ENCODE peak calls at places on chromosomes 11 and 22, in five cellular contexts. One of them, this sample, is unnamed.

GRCh38 chr11:92475316-92475715 is 250.7 kb downstream of the FAT3 start:
- DNase-seq in SK-N-SH: no peak
- DNase-seq in GM12878: no peak
- DNase-seq in HepG2: no peak
- DNase-seq in K562: no peak
- DNase-seq in this sample: no peak

GRCh38 chr11:14554959-14555358 is 34.8 kb upstream of the PSMA1 start:
- DNase-seq in SK-N-SH: no peak
- DNase-seq in GM12878: no peak
- DNase-seq in HepG2: no peak
- DNase-seq in K562: no peak
- DNase-seq in this sample: no peak

GRCh38 chr11:111845256-111846028 is 25.9 kb downstream of the ALG9 start:
- DNase-seq in SK-N-SH: no peak
- DNase-seq in GM12878: no peak
- DNase-seq in HepG2: no peak
- DNase-seq in K562: no peak
- DNase-seq in this sample: no peak

GRCh38 chr11:28447226-28447625 is 339.0 kb downstream of the METTL15 start:
- DNase-seq in SK-N-SH: no peak
- DNase-seq in GM12878: no peak
- DNase-seq in HepG2: peak
- DNase-seq in K562: no peak
- DNase-seq in this sample: no peak

GRCh38 chr11:64593156-64594105 is 2.4 kb downstream of the SLC22A12 start:
- DNase-seq in SK-N-SH: no peak
- DNase-seq in GM12878: no peak
- DNase-seq in HepG2: no peak
- DNase-seq in K562: no peak
- DNase-seq in this sample: no peak

GRCh38 chr22:19555651-19556050 is 31.4 kb upstream of the CLDN5 start:
- DNase-seq in SK-N-SH: no peak
- DNase-seq in GM12878: no peak
- DNase-seq in HepG2: no peak
- DNase-seq in K562: peak
- DNase-seq in this sample: no peak

GRCh38 chr11:120835601-120836228 is 188.2 kb upstream of the TBCEL start:
- DNase-seq in SK-N-SH: no peak
- DNase-seq in GM12878: peak
- DNase-seq in HepG2: peak
- DNase-seq in K562: no peak
- DNase-seq in this sample: no peak

GRCh38 chr11:103582351-103582909 is 454.0 kb upstream of the DDI1 start:
- DNase-seq in SK-N-SH: no peak
- DNase-seq in GM12878: no peak
- DNase-seq in HepG2: no peak
- DNase-seq in K562: no peak
- DNase-seq in this sample: no peak

GRCh38 chr11:2599561-2600189 is 100.1 kb downstream of the KCNQ1OT1 start:
- DNase-seq in SK-N-SH: no peak
- DNase-seq in GM12878: no peak
- DNase-seq in HepG2: no peak
- DNase-seq in K562: no peak
- DNase-seq in this sample: no peak

GRCh38 chr11:69977951-69978350 is 100.2 kb upstream of the ANO1 start:
- DNase-seq in SK-N-SH: no peak
- DNase-seq in GM12878: no peak
- DNase-seq in HepG2: no peak
- DNase-seq in K562: no peak
- DNase-seq in this sample: no peak

GRCh38 chr11:64750361-64751054 is 6.6 kb upstream of the RASGRP2 start:
- DNase-seq in SK-N-SH: no peak
- DNase-seq in GM12878: no peak
- DNase-seq in HepG2: no peak
- DNase-seq in K562: no peak
- DNase-seq in this sample: no peak

GRCh38 chr22:21991309-21991596 is 8.7 kb upstream of the TOP3B start:
- DNase-seq in SK-N-SH: no peak
- DNase-seq in GM12878: no peak
- DNase-seq in HepG2: no peak
- DNase-seq in K562: peak
- DNase-seq in this sample: no peak

GRCh38 chr11:133720951-133721350 is 124.4 kb downstream of the SPATA19 start:
- DNase-seq in SK-N-SH: no peak
- DNase-seq in GM12878: no peak
- DNase-seq in HepG2: no peak
- DNase-seq in K562: no peak
- DNase-seq in this sample: no peak

GRCh38 chr11:112830255-112830654 is 131.0 kb upstream of the NCAM1 start:
- DNase-seq in SK-N-SH: no peak
- DNase-seq in GM12878: no peak
- DNase-seq in HepG2: no peak
- DNase-seq in K562: no peak
- DNase-seq in this sample: no peak

GRCh38 chr11:119205574-119206511 is at the start of gene CBL:
- DNase-seq in SK-N-SH: peak
- DNase-seq in GM12878: peak
- DNase-seq in HepG2: peak
- DNase-seq in K562: peak
- DNase-seq in this sample: peak

GRCh38 chr11:119207300-119207570 is 1.1 kb downstream of the CBL start:
- DNase-seq in SK-N-SH: no peak
- DNase-seq in GM12878: no peak
- DNase-seq in HepG2: no peak
- DNase-seq in K562: no peak
- DNase-seq in this sample: no peak

GRCh38 chr11:119207607-119208006 is 1.5 kb downstream of the CBL start:
- DNase-seq in SK-N-SH: no peak
- DNase-seq in GM12878: no peak
- DNase-seq in HepG2: no peak
- DNase-seq in K562: no peak
- DNase-seq in this sample: no peak

GRCh38 chr11:119205080-119205479 is 1.1 kb upstream of the CBL start:
- DNase-seq in SK-N-SH: no peak
- DNase-seq in GM12878: no peak
- DNase-seq in HepG2: no peak
- DNase-seq in K562: peak
- DNase-seq in this sample: no peak

DNA sequence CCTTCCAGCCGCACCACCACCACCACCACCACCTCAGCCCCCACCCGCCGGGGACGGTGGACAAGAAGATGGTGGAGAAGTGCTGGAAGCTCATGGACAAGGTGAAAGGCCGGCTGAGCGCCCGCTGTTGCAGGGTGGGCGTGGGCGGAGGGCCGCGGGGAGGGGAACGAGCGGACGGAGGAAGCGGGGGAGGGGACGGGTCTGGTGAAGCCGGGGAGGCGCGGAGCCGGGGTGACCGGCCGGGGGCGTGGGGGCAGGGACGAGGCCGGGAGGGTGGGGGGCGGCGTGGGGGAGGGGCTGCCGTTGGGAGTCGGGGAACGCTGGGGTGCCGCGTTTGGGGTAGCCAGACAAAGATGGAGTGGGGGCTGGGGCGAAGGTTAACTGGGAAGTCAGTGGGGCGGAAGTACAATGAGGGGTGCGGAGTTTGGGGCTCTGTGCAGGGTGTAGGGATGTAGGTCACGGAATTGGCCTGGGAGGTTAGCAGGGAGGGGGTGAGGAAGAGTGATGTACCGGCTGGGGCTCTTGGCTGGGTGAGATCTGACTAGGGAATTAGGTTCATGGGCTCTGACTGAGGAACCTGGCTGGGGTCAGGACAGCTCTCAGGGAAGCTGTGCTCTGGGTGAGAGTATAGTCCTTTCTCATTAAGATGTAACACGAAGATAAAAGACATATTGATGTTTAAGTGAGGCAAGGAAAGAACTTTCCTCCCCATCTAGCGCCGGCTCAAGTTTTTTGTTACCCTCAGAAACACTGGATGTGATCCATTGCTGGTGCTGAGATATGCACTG is 567 bp downstream of the CBL start:
- DNase-seq in SK-N-SH: peak
- DNase-seq in GM12878: no peak
- DNase-seq in HepG2: no peak
- DNase-seq in K562: peak
- DNase-seq in this sample: no peak
- TF ChIP-seq FOXM1 in SK-N-SH: no peak
- TF ChIP-seq FOXM1 in GM12878: no peak
- TF ChIP-seq FOXM1 in HepG2: no peak
- TF ChIP-seq FOXM1 in K562: no peak
- TF ChIP-seq FOXM1 in this sample: no peak

DNA sequence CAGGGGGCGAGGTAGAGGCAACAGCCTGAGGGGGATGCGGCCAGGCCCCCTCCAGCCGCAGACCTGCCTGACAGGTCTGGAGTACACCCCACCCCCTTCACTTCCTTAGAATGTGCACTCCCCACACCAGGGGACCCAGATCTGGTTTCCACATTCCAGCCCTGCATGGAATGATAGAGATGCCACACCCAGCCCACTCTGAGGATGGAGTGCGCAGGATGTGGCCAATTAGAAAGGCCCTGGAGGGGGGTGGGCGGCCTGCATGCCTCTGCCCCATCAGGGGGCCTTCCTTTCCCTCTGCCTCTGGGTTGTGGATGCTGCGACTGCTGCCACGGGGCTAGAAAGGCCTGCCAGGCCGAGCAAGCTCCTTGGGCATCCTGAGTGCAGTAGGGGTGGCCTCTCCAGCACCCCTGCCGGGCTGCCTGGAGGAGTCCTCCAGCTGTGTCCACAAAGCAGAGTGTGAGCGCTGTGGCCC is 28.2 kb upstream of the MGAT3 start:
- DNase-seq in SK-N-SH: no peak
- DNase-seq in GM12878: no peak
- DNase-seq in HepG2: no peak
- DNase-seq in K562: peak
- DNase-seq in this sample: no peak
- TF ChIP-seq FOXM1 in SK-N-SH: no peak
- TF ChIP-seq FOXM1 in GM12878: no peak
- TF ChIP-seq FOXM1 in HepG2: no peak
- TF ChIP-seq FOXM1 in K562: no peak
- TF ChIP-seq FOXM1 in this sample: no peak

GRCh38 chr11:34050967-34051348 is 573 bp upstream of the CAPRIN1 start:
- DNase-seq in SK-N-SH: no peak
- DNase-seq in GM12878: no peak
- DNase-seq in HepG2: peak
- DNase-seq in K562: no peak
- DNase-seq in this sample: peak
- TF ChIP-seq FOXM1 in SK-N-SH: no peak
- TF ChIP-seq FOXM1 in GM12878: no peak
- TF ChIP-seq FOXM1 in HepG2: no peak
- TF ChIP-seq FOXM1 in K562: no peak
- TF ChIP-seq FOXM1 in this sample: no peak

DNA sequence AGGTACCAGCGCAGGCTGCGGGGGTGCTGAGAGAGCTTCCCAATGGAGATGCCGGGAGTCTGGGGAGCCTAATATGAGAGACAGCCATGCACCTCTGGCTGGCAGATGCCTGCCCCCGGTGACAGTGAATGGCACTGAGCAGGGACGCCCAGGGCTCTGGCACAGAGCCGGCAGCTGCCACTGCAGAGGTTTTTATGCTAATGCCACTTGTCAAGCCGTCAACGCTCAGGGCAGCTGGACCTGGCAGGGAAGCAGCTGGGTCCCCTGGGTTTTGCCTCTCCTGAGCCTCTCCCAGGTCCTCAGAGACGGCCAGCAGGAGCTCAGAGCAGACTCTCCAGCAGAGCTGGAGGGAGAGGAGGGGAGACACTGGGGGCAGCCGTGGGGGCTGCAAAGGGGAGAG is 573.6 kb downstream of the BUD13 start:
- DNase-seq in SK-N-SH: peak
- DNase-seq in GM12878: no peak
- DNase-seq in HepG2: no peak
- DNase-seq in K562: no peak
- DNase-seq in this sample: no peak
- TF ChIP-seq FOXM1 in SK-N-SH: no peak
- TF ChIP-seq FOXM1 in GM12878: no peak
- TF ChIP-seq FOXM1 in HepG2: no peak
- TF ChIP-seq FOXM1 in K562: no peak
- TF ChIP-seq FOXM1 in this sample: no peak

DNA sequence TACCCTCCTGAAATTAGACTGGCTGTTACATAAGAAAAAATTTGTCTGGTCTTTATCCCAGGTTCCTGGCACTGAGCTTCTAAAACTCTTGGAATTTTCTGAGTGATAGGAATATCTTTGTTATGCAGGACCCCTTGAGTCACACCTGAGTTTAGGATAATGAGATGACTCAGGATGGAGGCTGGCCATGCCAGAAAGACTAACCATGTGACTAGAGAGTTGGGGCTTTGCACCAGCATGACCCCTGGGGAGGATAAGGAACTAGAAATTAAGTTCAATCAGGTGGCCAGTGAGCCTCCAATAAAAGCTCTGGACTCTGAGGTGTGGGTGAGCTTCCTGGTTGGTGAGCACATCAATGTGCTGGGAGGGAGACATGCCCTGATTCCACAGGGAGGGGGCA is 88.1 kb downstream of the XRRA1 start:
- DNase-seq in SK-N-SH: no peak
- DNase-seq in GM12878: no peak
- DNase-seq in HepG2: no peak
- DNase-seq in K562: no peak
- DNase-seq in this sample: no peak
- TF ChIP-seq FOXM1 in SK-N-SH: no peak
- TF ChIP-seq FOXM1 in GM12878: no peak
- TF ChIP-seq FOXM1 in HepG2: no peak
- TF ChIP-seq FOXM1 in K562: no peak
- TF ChIP-seq FOXM1 in this sample: no peak

DNA sequence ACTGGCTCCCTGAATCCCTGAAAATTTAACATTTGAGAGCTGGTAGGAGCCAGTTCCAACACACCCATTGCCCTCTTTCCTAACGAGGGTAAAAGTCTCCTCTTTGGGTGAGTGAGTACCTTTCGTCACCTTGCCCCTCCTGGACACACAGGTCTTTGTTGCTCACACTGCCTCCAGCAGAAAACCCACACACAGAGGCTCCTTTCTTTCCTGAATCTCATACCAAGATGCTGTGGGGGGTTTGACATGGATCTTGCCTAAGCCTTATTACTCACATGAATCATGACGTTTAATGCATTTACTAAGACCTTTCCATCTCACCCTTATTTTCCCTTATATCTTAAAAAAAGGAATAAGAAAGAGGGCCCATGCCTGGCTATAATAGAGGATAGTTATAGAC is 53.0 kb downstream of the PARVA start:
- DNase-seq in SK-N-SH: no peak
- DNase-seq in GM12878: no peak
- DNase-seq in HepG2: no peak
- DNase-seq in K562: no peak
- DNase-seq in this sample: no peak
- TF ChIP-seq FOXM1 in SK-N-SH: no peak
- TF ChIP-seq FOXM1 in GM12878: no peak
- TF ChIP-seq FOXM1 in HepG2: no peak
- TF ChIP-seq FOXM1 in K562: no peak
- TF ChIP-seq FOXM1 in this sample: no peak

DNA sequence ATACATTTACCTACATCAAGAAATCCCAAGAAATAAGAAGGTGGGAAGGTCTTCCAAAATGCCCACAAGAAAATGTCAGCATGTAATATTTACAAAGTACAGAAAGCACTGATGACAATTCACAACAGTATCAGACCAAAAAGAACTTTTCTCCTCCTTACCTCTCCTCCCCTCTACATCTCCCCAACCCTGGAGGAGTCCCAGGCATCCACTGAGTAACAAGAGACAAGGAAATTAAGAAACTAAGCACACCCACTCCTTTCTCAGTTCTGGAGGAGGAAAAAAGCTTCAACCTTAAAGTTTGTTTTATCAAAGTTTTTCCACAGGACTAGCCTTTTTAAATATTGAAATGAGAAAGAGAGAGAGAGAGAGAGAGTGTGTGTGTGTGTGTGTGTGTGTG is 2.0 kb upstream of the SERGEF start:
- DNase-seq in SK-N-SH: no peak
- DNase-seq in GM12878: no peak
- DNase-seq in HepG2: no peak
- DNase-seq in K562: no peak
- DNase-seq in this sample: no peak
- TF ChIP-seq FOXM1 in SK-N-SH: no peak
- TF ChIP-seq FOXM1 in GM12878: no peak
- TF ChIP-seq FOXM1 in HepG2: no peak
- TF ChIP-seq FOXM1 in K562: no peak
- TF ChIP-seq FOXM1 in this sample: no peak